ENCODE peak calls at places on chromosomes 13 and 19, in six cellular contexts. Y, Z, H, R, S and C are unnamed samples. For H3K36me3, the result is how much of the 10 kb centered on the place peaks cover.

GRCh38 chr13:37995052-37995451 is 125.5 kb upstream of the TRPC4 start:
- DNase-seq in Y (no peak), S (no peak), H (no peak), Z (no peak), R (no peak), C (no peak)

GRCh38 chr19:16898306-16899015 is 9.7 kb downstream of the F2RL3 start:
- DNase-seq in Z (no peak), Y (no peak), H (no peak), R (no peak), S (no peak), C (no peak)

GRCh38 chr19:23851966-23852365 is 62.7 kb upstream of the ZNF726 start:
- DNase-seq in H (no peak), S (no peak), R (no peak), Z (no peak), Y (no peak), C (no peak)

GRCh38 chr13:50334944-50335343 is 319.7 kb downstream of the KCNRG start:
- DNase-seq in S (no peak), Y (no peak), R (no peak), H (no peak), Z (no peak), C (no peak)

GRCh38 chr13:50125306-50125555 is 110.0 kb downstream of the KCNRG start:
- DNase-seq in Y (no peak), H (no peak), R (no peak), S (no peak), Z (no peak), C (no peak)

GRCh38 chr13:97000295-97000925 is 6.1 kb upstream of the OXGR1 start:
- DNase-seq in S (no peak), Y (no peak), R (no peak), H (no peak), Z (no peak), C (no peak)

GRCh38 chr19:29831041-29831548 is 19.3 kb downstream of the CCNE1 start:
- DNase-seq in H (no peak), S (no peak), Z (no peak), Y (peak), R (no peak), C (no peak)

GRCh38 chr19:18477974-18478373 is 40.0 kb upstream of the ISYNA1 start:
- DNase-seq in S (no peak), H (no peak), Z (no peak), R (no peak), Y (no peak), C (no peak)

GRCh38 chr19:48183356-48183755 is 12.9 kb downstream of the ZSWIM9 start:
- DNase-seq in Y (no peak), R (no peak), Z (no peak), H (no peak), S (no peak), C (peak)

GRCh38 chr13:109162248-109163051 is 533.0 kb downstream of the MYO16 start:
- DNase-seq in S (no peak), Y (no peak), H (peak), R (no peak), Z (no peak), C (peak)

GRCh38 chr19:17023805-17024204 is 2.8 kb downstream of the CPAMD8 start:
- DNase-seq in S (no peak), Y (no peak), R (no peak), Z (no peak), H (no peak), C (no peak)

GRCh38 chr19:37991841-37992248 is 84.8 kb downstream of the SIPA1L3 start:
- DNase-seq in S (no peak), Y (no peak), R (no peak), Z (no peak), H (no peak), C (no peak)

GRCh38 chr19:28042516-28042915 is 1170.4 kb downstream of the UQCRFS1 start:
- DNase-seq in R (no peak), Z (no peak), S (no peak), Y (no peak), H (no peak), C (no peak)

GRCh38 chr13:23824355-23824754 is 64.8 kb downstream of the MIPEP start:
- DNase-seq in S (no peak), H (no peak), R (no peak), Y (no peak), Z (peak), C (no peak)

GRCh38 chr19:35738021-35738886 is 4.0 kb downstream of the IGFLR1 start:
- DNase-seq in S (no peak), Z (no peak), R (no peak), H (no peak), Y (no peak), C (no peak)
- H3K36me3 ChIP-seq in S (under half), Z (under half), R (under half), H (under half), Y (under half), C (under half)

GRCh38 chr19:45824531-45825262 is 9.6 kb upstream of the RSPH6A start:
- DNase-seq in H (no peak), Z (no peak), R (no peak), Y (no peak), S (no peak), C (no peak)
- H3K36me3 ChIP-seq in H (under half), Z (under half), R (under half), Y (under half), S (under half), C (under half)

GRCh38 chr19:1365964-1366695 is 17.6 kb upstream of the NDUFS7 start:
- DNase-seq in Y (no peak), H (no peak), Z (no peak), S (no peak), R (no peak), C (no peak)
- H3K36me3 ChIP-seq in Y (under half), H (under half), Z (under half), S (under half), R (under half), C (under half)

DNA sequence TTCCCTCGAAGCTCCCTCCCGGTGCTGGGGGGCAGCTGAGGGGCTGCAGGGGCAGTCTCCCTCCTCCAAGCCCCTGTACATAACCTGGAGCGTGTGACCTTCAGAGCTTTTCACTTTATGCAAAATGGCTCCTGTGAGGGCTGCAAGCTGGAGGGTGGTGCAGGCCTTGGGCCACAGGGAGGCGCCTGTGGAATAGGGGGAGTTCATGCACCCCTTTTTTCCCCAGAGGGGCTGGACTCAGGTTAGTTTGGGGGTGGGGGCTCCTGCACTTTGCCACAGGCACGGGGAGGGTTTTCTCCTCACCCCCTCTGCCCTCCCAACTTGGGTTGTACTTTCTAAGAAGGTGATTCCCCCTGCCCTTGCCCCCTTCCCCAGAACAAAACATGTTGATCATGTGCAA is 6.6 kb upstream of the PRR19 start:
- DNase-seq in S (no peak), R (no peak), Z (no peak), Y (no peak), H (no peak), C (peak)
- H3K36me3 ChIP-seq in S (under half), R (under half), Z (under half), Y (under half), H (under half), C (under half)

GRCh38 chr19:1126984-1127760 is 23.4 kb downstream of the GPX4 start:
- DNase-seq in Z (no peak), Y (no peak), H (no peak), S (no peak), R (no peak), C (no peak)
- H3K36me3 ChIP-seq in Z (under half), Y (under half), H (under half), S (under half), R (under half), C (under half)

DNA sequence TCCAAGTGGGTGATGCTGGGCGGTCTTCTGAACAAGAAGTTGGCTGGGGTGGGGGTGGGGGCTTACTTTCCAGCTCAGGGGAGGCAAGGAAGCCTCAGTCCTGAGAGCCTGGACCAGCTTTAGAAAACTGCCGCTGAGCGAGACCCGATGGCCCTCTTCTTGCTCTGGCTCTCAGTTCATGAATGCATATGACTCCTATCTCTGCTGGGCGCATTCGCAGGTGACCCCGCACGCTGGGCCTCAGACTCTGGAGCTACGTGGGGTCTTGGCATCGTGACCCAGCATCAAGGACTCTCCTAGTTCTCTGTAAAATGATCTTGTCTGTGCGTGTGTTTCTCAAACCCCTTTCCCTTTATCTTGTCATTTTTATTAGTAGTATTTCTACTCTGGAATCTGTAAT is 19.7 kb downstream of the PRAM1 start:
- DNase-seq in Y (no peak), H (no peak), Z (no peak), R (no peak), S (no peak), C (no peak)
- H3K36me3 ChIP-seq in Y (under half), H (under half), Z (under half), R (under half), S (under half), C (under half)

DNA sequence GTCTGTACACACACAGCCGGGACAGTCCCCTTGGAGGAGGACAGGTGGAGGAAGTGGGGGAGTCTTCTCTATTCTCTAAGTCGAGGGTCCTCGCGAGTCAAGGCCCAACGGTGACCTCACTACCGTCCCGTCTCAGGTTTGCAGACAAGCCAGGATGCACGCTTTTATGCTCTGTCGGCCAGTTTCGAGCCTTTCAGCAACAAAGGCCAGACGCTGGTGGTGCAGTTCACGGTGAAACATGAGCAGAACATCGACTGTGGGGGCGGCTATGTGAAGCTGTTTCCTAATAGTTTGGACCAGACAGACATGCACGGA is 840 bp downstream of the CALR start:
- DNase-seq in H (no peak), Z (no peak), S (no peak), Y (peak), R (no peak), C (peak)
- H3K36me3 ChIP-seq in H (under half), Z (under half), S (under half), Y (under half), R (under half), C (under half)

DNA sequence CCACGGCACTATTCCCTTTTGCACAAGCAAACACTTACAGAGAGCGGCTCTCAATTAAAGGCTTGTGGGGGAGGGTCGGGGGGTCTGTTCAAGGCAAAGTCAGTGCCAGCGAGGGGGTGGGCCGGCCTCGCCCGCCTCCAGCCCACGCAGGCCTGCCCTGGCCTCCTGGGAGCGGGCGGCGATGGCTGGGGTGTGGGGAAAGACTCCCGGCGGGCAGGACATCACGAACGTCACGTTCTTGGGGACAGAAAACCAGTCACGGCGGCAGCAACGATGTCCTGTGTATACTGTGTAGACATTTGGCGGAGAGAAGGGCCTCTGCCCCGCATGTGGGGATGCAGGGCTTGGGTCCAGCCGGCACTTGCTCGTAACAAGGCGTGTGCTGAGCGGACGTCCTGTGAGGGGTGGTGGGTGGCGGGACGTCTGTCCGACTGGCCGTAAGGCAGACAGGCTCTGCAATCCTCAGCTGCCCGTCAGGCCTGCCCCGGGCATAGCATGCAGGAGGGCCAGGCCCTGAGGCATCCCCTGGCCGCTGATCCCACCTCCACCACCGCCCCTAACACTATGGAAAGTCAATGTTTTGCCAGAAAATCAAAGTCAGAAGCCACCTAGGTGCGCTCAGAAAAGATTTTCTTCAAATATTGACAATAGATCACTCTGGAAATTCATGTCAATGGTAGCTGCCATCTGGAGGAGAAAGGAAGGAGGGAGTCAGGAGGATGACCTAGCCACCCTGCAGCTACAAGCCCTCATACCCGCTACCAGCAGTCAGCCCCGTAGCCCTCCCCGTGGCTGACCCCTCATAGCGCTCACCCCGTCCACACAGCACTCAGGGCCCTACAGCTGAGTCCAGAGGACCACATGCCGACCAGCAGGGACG is 5.8 kb upstream of the EPHX3 start:
- DNase-seq in S (no peak), Z (no peak), H (no peak), R (no peak), Y (no peak), C (no peak)
- H3K36me3 ChIP-seq in S (under half), Z (under half), H (under half), R (under half), Y (under half), C (under half)

GRCh38 chr19:46731007-46731501 is 14.1 kb upstream of the PRKD2 start:
- DNase-seq in Z (no peak), Y (no peak), R (peak), H (no peak), S (no peak), C (no peak)
- H3K36me3 ChIP-seq in Z (under half), Y (half or more), R (under half), H (under half), S (under half), C (under half)

GRCh38 chr13:33796095-33796494 is 21.9 kb upstream of the RFC3 start:
- DNase-seq in H (no peak), Y (no peak), S (no peak), R (no peak), Z (no peak), C (no peak)
- H3K36me3 ChIP-seq in H (under half), Y (under half), S (under half), R (under half), Z (under half), C (under half)